ENCODE peak calls at places on chromosomes 13 and 19, in four cellular contexts. N is activated naive CD4-positive, alpha-beta T cell; R is activated CD4-positive, alpha-beta T cell treated with anti-CD3 and anti-CD28 coated beads, Interleukin-2, amount 50 U/mL, for 48 hours; B is GM10248. U is an unnamed sample.

GRCh38 chr13:110444226-110444653 is 117.3 kb downstream of the RAB20 start:
- DNase-seq in N (no peak), R (no peak), B (peak; percentile 47), U (no peak)

GRCh38 chr19:9961103-9961502 is 24.8 kb upstream of the OLFM2 start:
- DNase-seq in N (no peak), R (no peak), B (no peak), U (no peak)

GRCh38 chr19:13436352-13436751 is 69.9 kb downstream of the CACNA1A start:
- DNase-seq in N (no peak), R (no peak), B (no peak), U (no peak)

GRCh38 chr19:35414442-35414841 is 33.6 kb upstream of the FFAR2 start:
- DNase-seq in N (no peak), R (no peak), B (no peak), U (no peak)

GRCh38 chr13:25085125-25085742 is 10.7 kb upstream of the PABPC3 start:
- DNase-seq in N (no peak), R (peak; percentile 14), B (peak; percentile 56), U (no peak)

GRCh38 chr13:33272531-33273124 is 12.9 kb downstream of the STARD13 start:
- DNase-seq in N (no peak), R (no peak), B (no peak), U (no peak)

GRCh38 chr13:99658266-99658991 is 157.2 kb downstream of the TM9SF2 start:
- DNase-seq in N (peak; percentile 45), R (peak; percentile 62), B (no peak), U (peak; percentile 78)

GRCh38 chr19:13428352-13428751 is 77.9 kb downstream of the CACNA1A start:
- DNase-seq in N (no peak), R (peak; percentile 17), B (peak; percentile 16), U (peak; percentile 54)

GRCh38 chr19:13475044-13475443 is 31.2 kb downstream of the CACNA1A start:
- DNase-seq in N (no peak), R (no peak), B (no peak), U (no peak)

GRCh38 chr13:99331881-99332293 is 24.7 kb upstream of the GPR183 start:
- DNase-seq in N (no peak), R (no peak), B (no peak), U (no peak)

GRCh38 chr19:44851427-44851826 is 5.3 kb downstream of the NECTIN2 start:
- DNase-seq in N (no peak), R (no peak), B (no peak), U (no peak)

GRCh38 chr19:13646758-13647157 is 117.6 kb upstream of the MRI1 start:
- DNase-seq in N (no peak), R (no peak), B (no peak), U (no peak)

GRCh38 chr13:46663644-46664043 is 110.7 kb downstream of the LRCH1 start:
- DNase-seq in N (no peak), R (no peak), B (no peak), U (no peak)

GRCh38 chr19:29978139-29978538 is 36.1 kb downstream of the URI1 start:
- DNase-seq in N (no peak), R (no peak), B (no peak), U (no peak)

GRCh38 chr13:97934590-97934989 is 18.9 kb upstream of the IPO5 start:
- DNase-seq in N (no peak), R (no peak), B (no peak), U (no peak)

GRCh38 chr13:95002968-95003813 is 290.8 kb upstream of the SOX21 start:
- DNase-seq in N (no peak), R (no peak), B (no peak), U (peak; percentile 56)